ENCODE peak calls at places on chromosome 11, in five cellular contexts. R is mammary epithelial cell, H is adipocyte, G is neuronal stem cell, E is neural progenitor cell. I is an unnamed sample. For H3K36me3, the result is how much of the 10 kb centered on the place peaks cover.

GRCh38 chr11:103803062-103803461 is 233.4 kb upstream of the DDI1 start:
- DNase-seq in R (no peak), H (no peak), G (no peak), E (no peak), I (no peak)

GRCh38 chr11:95790933-95791247 is 592 bp downstream of the CEP57 start:
- DNase-seq in R (peak), H (peak), G (peak), E (peak), I (peak)

GRCh38 chr11:35927730-35928129 is 16.1 kb upstream of the LDLRAD3 start:
- DNase-seq in R (peak), H (no peak), G (no peak), E (no peak), I (peak)

GRCh38 chr11:28526406-28526751 is 418.2 kb downstream of the METTL15 start:
- DNase-seq in R (no peak), H (no peak), G (no peak), E (no peak), I (no peak)

GRCh38 chr11:20080032-20080685 is 80.1 kb downstream of the DBX1 start:
- DNase-seq in R (no peak), H (no peak), G (no peak), E (no peak), I (no peak)

GRCh38 chr11:130528301-130528651 is 79.8 kb downstream of the ADAMTS15 start:
- DNase-seq in R (no peak), H (peak), G (no peak), E (no peak), I (no peak)

GRCh38 chr11:18927550-18928322 is 11.5 kb downstream of the MRGPRX1 start:
- DNase-seq in R (peak), H (no peak), G (no peak), E (no peak), I (no peak)

GRCh38 chr11:64207247-64208085 is 945 bp downstream of the FERMT3 start:
- DNase-seq in R (no peak), H (no peak), G (no peak), E (peak), I (peak)

GRCh38 chr11:19614370-19614936 is 98.2 kb upstream of the NAV2 start:
- DNase-seq in R (no peak), H (no peak), G (no peak), E (no peak), I (no peak)

GRCh38 chr11:58928691-58929090 is 10.6 kb upstream of the GLYATL1 start:
- DNase-seq in R (no peak), H (no peak), G (no peak), E (no peak), I (no peak)

GRCh38 chr11:73192272-73192671 is 25.8 kb upstream of the P2RY2 start:
- DNase-seq in R (peak), H (no peak), G (no peak), E (no peak), I (peak)

GRCh38 chr11:69609351-69609750 is 31.6 kb upstream of the CCND1 start:
- DNase-seq in R (no peak), H (no peak), G (no peak), E (no peak), I (no peak)

GRCh38 chr11:92204731-92205130 is 19.9 kb upstream of the FAT3 start:
- DNase-seq in R (no peak), H (no peak), G (no peak), E (no peak), I (no peak)

GRCh38 chr11:13215157-13215556 is 62.4 kb upstream of the BMAL1 start:
- DNase-seq in R (peak), H (peak), G (no peak), E (no peak), I (no peak)

GRCh38 chr11:45092901-45093760 is 53.3 kb upstream of the PRDM11 start:
- DNase-seq in R (peak), H (no peak), G (no peak), E (no peak), I (peak)

GRCh38 chr11:102553835-102554282 is 23.3 kb upstream of the MMP7 start:
- DNase-seq in R (peak), H (no peak), G (no peak), E (no peak), I (no peak)

GRCh38 chr11:94793822-94794221 is 25.7 kb downstream of the AMOTL1 start:
- DNase-seq in R (peak), H (no peak), G (no peak), E (no peak), I (no peak)

GRCh38 chr11:93542753-93543246 is 391 bp downstream of the SMCO4 start:
- DNase-seq in R (no peak), H (peak), G (peak), E (no peak), I (peak)

GRCh38 chr11:72609451-72609850 is 64.8 kb downstream of the PDE2A start:
- DNase-seq in R (no peak), H (no peak), G (no peak), E (no peak), I (no peak)

GRCh38 chr11:58562375-58562800 is 13.3 kb downstream of the LPXN start:
- DNase-seq in R (no peak), H (no peak), G (no peak), E (no peak), I (no peak)

GRCh38 chr11:75339685-75340409 is 11.6 kb downstream of the ARRB1 start:
- DNase-seq in R (no peak), H (no peak), G (no peak), E (peak), I (no peak)

GRCh38 chr11:130121430-130121978 is 38.1 kb upstream of the ST14 start:
- DNase-seq in R (peak), H (no peak), G (no peak), E (no peak), I (no peak)

GRCh38 chr11:61718046-61718531 is 34.3 kb upstream of the MYRF start:
- DNase-seq in R (no peak), H (no peak), G (no peak), E (no peak), I (no peak)
- H3K9ac ChIP-seq in R (no peak), H (peak), G (peak), E (no peak), I (no peak)

DNA sequence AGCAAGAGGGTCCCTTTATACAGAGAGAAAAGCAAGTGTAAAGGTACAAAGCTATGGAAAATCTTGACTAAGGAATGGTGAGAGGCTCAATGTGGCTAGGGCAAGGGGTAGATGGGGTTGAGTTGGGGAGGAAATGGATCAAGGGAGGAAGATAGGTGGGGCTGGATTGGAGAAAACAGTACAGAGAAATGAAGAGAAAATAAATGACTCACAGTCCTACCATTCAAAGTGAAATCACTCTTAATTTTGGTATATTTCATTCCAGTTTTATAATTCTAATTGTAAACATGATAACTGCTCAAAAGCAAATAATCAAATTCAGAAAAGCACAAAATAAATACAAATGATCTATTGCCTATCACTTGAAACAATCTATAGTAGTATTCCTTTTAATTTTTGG is 16.6 kb downstream of the UBE4A start:
- DNase-seq in R (no peak), H (no peak), G (no peak), E (no peak), I (no peak)
- H3K36me3 ChIP-seq in R (under half), H (half or more), G (under half), E (under half), I (under half)

GRCh38 chr11:3164540-3165151 is 464 bp downstream of the OSBPL5 start:
- DNase-seq in R (no peak), H (no peak), G (no peak), E (peak), I (peak)
- H3K9ac ChIP-seq in R (peak), H (peak), G (peak), E (peak), I (no peak)

GRCh38 chr11:10529279-10529678 is 11.7 kb downstream of the RNF141 start:
- DNase-seq in R (no peak), H (peak), G (no peak), E (no peak), I (no peak)
- H3K36me3 ChIP-seq in R (under half), H (half or more), G (under half), E (under half), I (under half)

GRCh38 chr11:86116996-86117705 is 48.3 kb upstream of the PICALM start:
- DNase-seq in R (peak), H (no peak), G (no peak), E (no peak), I (no peak)
- H3K9ac ChIP-seq in R (peak), H (no peak), G (no peak), E (no peak), I (no peak)

GRCh38 chr11:133171374-133171773 is 360.9 kb downstream of the OPCML start:
- DNase-seq in R (no peak), H (no peak), G (no peak), E (no peak), I (no peak)

GRCh38 chr11:133174013-133174412 is 358.3 kb downstream of the OPCML start:
- DNase-seq in R (no peak), H (no peak), G (no peak), E (no peak), I (no peak)

GRCh38 chr11:133175111-133175510 is 357.2 kb downstream of the OPCML start:
- DNase-seq in R (no peak), H (no peak), G (no peak), E (no peak), I (no peak)

GRCh38 chr11:133168016-133168415 is 364.3 kb downstream of the OPCML start:
- DNase-seq in R (no peak), H (no peak), G (no peak), E (no peak), I (no peak)

DNA sequence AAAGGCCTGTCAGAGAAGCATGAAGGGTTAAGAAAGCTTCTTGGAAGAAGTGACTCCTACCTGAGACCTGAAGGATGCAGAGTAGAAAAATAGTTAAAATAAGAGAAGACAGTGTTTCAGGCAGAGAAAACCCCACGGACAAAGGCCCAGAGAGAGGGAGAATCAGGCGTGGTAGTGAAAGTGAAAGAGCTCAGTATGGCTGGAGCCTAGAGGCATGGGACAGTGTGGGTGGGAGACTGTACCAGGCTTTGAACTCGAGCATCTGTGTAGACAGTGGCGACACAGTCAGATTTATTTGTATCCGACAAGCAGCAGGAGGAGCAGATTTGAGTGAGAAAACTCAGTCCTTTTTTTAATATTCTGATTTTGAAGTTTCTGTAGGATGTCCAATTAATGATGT is 360.0 kb downstream of the OPCML start:
- DNase-seq in R (no peak), H (no peak), G (no peak), E (no peak), I (no peak)
- H3K36me3 ChIP-seq in R (under half), H (under half), G (under half), E (under half), I (under half)

DNA sequence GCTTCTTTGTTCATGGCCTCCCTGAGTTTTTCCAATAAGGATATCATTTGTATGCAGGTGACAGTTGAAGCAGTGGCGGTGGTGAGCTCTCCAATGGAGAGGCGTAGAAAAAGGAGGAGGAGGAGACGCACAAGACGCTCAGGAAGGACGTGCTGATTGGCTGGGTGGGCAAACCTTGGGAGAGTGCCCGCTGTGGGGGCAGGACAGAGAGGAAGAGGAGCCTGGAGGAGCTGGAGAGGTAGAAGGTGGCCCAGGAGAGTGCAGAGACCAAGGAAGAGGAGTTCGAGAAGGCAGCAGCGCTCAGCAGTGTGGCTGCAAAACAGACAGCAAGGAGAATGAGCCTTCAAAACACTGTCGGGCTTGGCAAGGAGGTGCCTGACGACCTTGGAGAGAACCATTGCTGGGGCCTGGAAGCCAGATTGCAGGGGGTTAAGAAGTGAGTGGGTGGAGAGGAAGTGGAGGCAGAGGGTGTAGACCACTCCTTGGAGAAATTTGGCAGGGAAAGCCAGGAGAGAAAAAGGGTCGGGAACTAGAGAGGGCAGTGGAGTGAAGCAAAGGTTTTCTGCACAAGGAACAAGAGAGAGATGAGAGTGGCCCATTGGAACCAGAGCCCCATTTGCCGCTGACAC is 7.5 kb downstream of the CLCF1 start:
- DNase-seq in R (no peak), H (no peak), G (no peak), E (no peak), I (no peak)
- H3K9ac ChIP-seq in R (no peak), H (peak), G (no peak), E (no peak), I (no peak)

I was measured in kidney.